ENCODE peak calls at places on chromosomes 11 and 22, in nine cellular contexts. One of them, this sample, is unnamed.

GRCh38 chr22:24441406-24442351 is 14.3 kb downstream of the ADORA2A start:
- DNase-seq in transverse colon: no peak
- DNase-seq in NCI-H1092: no peak
- DNase-seq in type B pancreatic cell: no peak
- DNase-seq in ELR: no peak
- DNase-seq in EL: peak
- DNase-seq in choroid plexus epithelial cell: no peak
- DNase-seq in spleen: no peak
- DNase-seq in H4: no peak
- DNase-seq in this sample: no peak

GRCh38 chr22:38317237-38317994 is at the start of gene CSNK1E:
- DNase-seq in type B pancreatic cell: peak
- DNase-seq in choroid plexus epithelial cell: peak
- DNase-seq in spleen: peak
- DNase-seq in H4: no peak
- DNase-seq in NCI-H1092: peak
- DNase-seq in EL: peak
- DNase-seq in ELR: peak
- DNase-seq in transverse colon: peak
- DNase-seq in this sample: peak

GRCh38 chr11:10493041-10493663 is 38.1 kb downstream of the AMPD3 start:
- DNase-seq in H4: no peak
- DNase-seq in spleen: no peak
- DNase-seq in type B pancreatic cell: peak
- DNase-seq in ELR: no peak
- DNase-seq in NCI-H1092: no peak
- DNase-seq in EL: no peak
- DNase-seq in choroid plexus epithelial cell: no peak
- DNase-seq in transverse colon: no peak
- DNase-seq in this sample: no peak

GRCh38 chr22:24418786-24419479 is 8.5 kb upstream of the ADORA2A start:
- DNase-seq in spleen: no peak
- DNase-seq in EL: no peak
- DNase-seq in type B pancreatic cell: no peak
- DNase-seq in H4: no peak
- DNase-seq in transverse colon: no peak
- DNase-seq in ELR: no peak
- DNase-seq in choroid plexus epithelial cell: no peak
- DNase-seq in NCI-H1092: peak
- DNase-seq in this sample: no peak

GRCh38 chr11:131408011-131408640 is 37.7 kb downstream of the NTM start:
- DNase-seq in NCI-H1092: no peak
- DNase-seq in H4: peak
- DNase-seq in choroid plexus epithelial cell: peak
- DNase-seq in transverse colon: no peak
- DNase-seq in type B pancreatic cell: no peak
- DNase-seq in EL: peak
- DNase-seq in ELR: peak
- DNase-seq in spleen: no peak
- DNase-seq in this sample: peak

GRCh38 chr11:62552465-62552782 is 5.8 kb upstream of the AHNAK start:
- DNase-seq in spleen: no peak
- DNase-seq in NCI-H1092: no peak
- DNase-seq in transverse colon: no peak
- DNase-seq in EL: peak
- DNase-seq in type B pancreatic cell: no peak
- DNase-seq in choroid plexus epithelial cell: no peak
- DNase-seq in ELR: peak
- DNase-seq in H4: no peak
- DNase-seq in this sample: peak

GRCh38 chr22:22770881-22771280 is 116.7 kb upstream of the IGLL5 start:
- DNase-seq in ELR: no peak
- DNase-seq in EL: no peak
- DNase-seq in H4: no peak
- DNase-seq in NCI-H1092: no peak
- DNase-seq in transverse colon: no peak
- DNase-seq in type B pancreatic cell: peak
- DNase-seq in spleen: no peak
- DNase-seq in choroid plexus epithelial cell: no peak
- DNase-seq in this sample: no peak

GRCh38 chr22:20396639-20397038 is 2.7 kb downstream of the ZNF74 start:
- DNase-seq in ELR: no peak
- DNase-seq in H4: no peak
- DNase-seq in type B pancreatic cell: no peak
- DNase-seq in spleen: no peak
- DNase-seq in choroid plexus epithelial cell: peak
- DNase-seq in EL: no peak
- DNase-seq in transverse colon: no peak
- DNase-seq in NCI-H1092: no peak
- DNase-seq in this sample: peak

GRCh38 chr11:77250881-77251640 is 50.4 kb downstream of the GDPD4 start:
- DNase-seq in ELR: peak
- DNase-seq in type B pancreatic cell: no peak
- DNase-seq in EL: peak
- DNase-seq in transverse colon: no peak
- DNase-seq in NCI-H1092: no peak
- DNase-seq in spleen: no peak
- DNase-seq in H4: peak
- DNase-seq in choroid plexus epithelial cell: peak
- DNase-seq in this sample: peak

GRCh38 chr11:116948375-116948774 is 111.0 kb upstream of the APOA1 start:
- DNase-seq in H4: peak
- DNase-seq in NCI-H1092: no peak
- DNase-seq in spleen: no peak
- DNase-seq in transverse colon: peak
- DNase-seq in ELR: peak
- DNase-seq in choroid plexus epithelial cell: peak
- DNase-seq in type B pancreatic cell: no peak
- DNase-seq in EL: peak
- DNase-seq in this sample: peak

GRCh38 chr11:10623797-10624761 is 55.6 kb upstream of the LYVE1 start:
- DNase-seq in transverse colon: peak
- DNase-seq in H4: no peak
- DNase-seq in ELR: peak
- DNase-seq in choroid plexus epithelial cell: peak
- DNase-seq in EL: peak
- DNase-seq in type B pancreatic cell: no peak
- DNase-seq in NCI-H1092: peak
- DNase-seq in spleen: peak
- DNase-seq in this sample: peak

GRCh38 chr11:15845261-15845660 is 511.1 kb downstream of the SOX6 start:
- DNase-seq in H4: no peak
- DNase-seq in EL: no peak
- DNase-seq in ELR: no peak
- DNase-seq in type B pancreatic cell: no peak
- DNase-seq in NCI-H1092: peak
- DNase-seq in spleen: no peak
- DNase-seq in choroid plexus epithelial cell: no peak
- DNase-seq in transverse colon: no peak
- DNase-seq in this sample: no peak

GRCh38 chr22:28254396-28254795 is 335.3 kb upstream of the PITPNB start:
- DNase-seq in transverse colon: no peak
- DNase-seq in EL: no peak
- DNase-seq in NCI-H1092: no peak
- DNase-seq in type B pancreatic cell: no peak
- DNase-seq in choroid plexus epithelial cell: no peak
- DNase-seq in spleen: no peak
- DNase-seq in H4: no peak
- DNase-seq in ELR: no peak
- DNase-seq in this sample: peak

GRCh38 chr22:46929046-46929688 is 166.7 kb downstream of the TBC1D22A start:
- DNase-seq in EL: no peak
- DNase-seq in spleen: no peak
- DNase-seq in H4: peak
- DNase-seq in NCI-H1092: no peak
- DNase-seq in ELR: no peak
- DNase-seq in choroid plexus epithelial cell: no peak
- DNase-seq in transverse colon: no peak
- DNase-seq in type B pancreatic cell: no peak
- DNase-seq in this sample: no peak

GRCh38 chr11:5631426-5631825 is 6.6 kb downstream of the TRIM34 start:
- DNase-seq in choroid plexus epithelial cell: no peak
- DNase-seq in type B pancreatic cell: no peak
- DNase-seq in transverse colon: no peak
- DNase-seq in NCI-H1092: no peak
- DNase-seq in EL: no peak
- DNase-seq in H4: no peak
- DNase-seq in spleen: no peak
- DNase-seq in ELR: no peak
- DNase-seq in this sample: no peak

GRCh38 chr11:45847908-45848316 is 637 bp downstream of the CRY2 start:
- DNase-seq in transverse colon: peak
- DNase-seq in choroid plexus epithelial cell: peak
- DNase-seq in ELR: peak
- DNase-seq in type B pancreatic cell: no peak
- DNase-seq in NCI-H1092: peak
- DNase-seq in EL: peak
- DNase-seq in spleen: peak
- DNase-seq in H4: no peak
- DNase-seq in this sample: peak

GRCh38 chr11:127223026-127223425 is 222.5 kb upstream of the KIRREL3 start:
- DNase-seq in transverse colon: no peak
- DNase-seq in choroid plexus epithelial cell: no peak
- DNase-seq in ELR: no peak
- DNase-seq in EL: no peak
- DNase-seq in spleen: no peak
- DNase-seq in H4: no peak
- DNase-seq in NCI-H1092: no peak
- DNase-seq in type B pancreatic cell: no peak
- DNase-seq in this sample: no peak

GRCh38 chr22:45552580-45553332 is 50.1 kb downstream of the FBLN1 start:
- DNase-seq in H4: peak
- DNase-seq in NCI-H1092: no peak
- DNase-seq in ELR: peak
- DNase-seq in choroid plexus epithelial cell: peak
- DNase-seq in type B pancreatic cell: no peak
- DNase-seq in EL: peak
- DNase-seq in spleen: no peak
- DNase-seq in transverse colon: peak
- DNase-seq in this sample: peak

GRCh38 chr11:119782673-119783072 is 53.7 kb upstream of the NECTIN1 start:
- DNase-seq in NCI-H1092: no peak
- DNase-seq in transverse colon: no peak
- DNase-seq in type B pancreatic cell: no peak
- DNase-seq in ELR: no peak
- DNase-seq in EL: no peak
- DNase-seq in H4: no peak
- DNase-seq in spleen: peak
- DNase-seq in choroid plexus epithelial cell: peak
- DNase-seq in this sample: peak

GRCh38 chr11:19714387-19715363 is 2.0 kb downstream of the NAV2 start:
- DNase-seq in ELR: peak
- DNase-seq in choroid plexus epithelial cell: peak
- DNase-seq in EL: peak
- DNase-seq in NCI-H1092: peak
- DNase-seq in transverse colon: no peak
- DNase-seq in type B pancreatic cell: no peak
- DNase-seq in spleen: no peak
- DNase-seq in H4: peak
- DNase-seq in this sample: peak

GRCh38 chr11:94791216-94791889 is 23.2 kb downstream of the AMOTL1 start:
- DNase-seq in ELR: no peak
- DNase-seq in H4: no peak
- DNase-seq in spleen: no peak
- DNase-seq in transverse colon: no peak
- DNase-seq in EL: no peak
- DNase-seq in choroid plexus epithelial cell: peak
- DNase-seq in type B pancreatic cell: no peak
- DNase-seq in NCI-H1092: no peak
- DNase-seq in this sample: peak

GRCh38 chr11:34040571-34040970 is 11.0 kb upstream of the CAPRIN1 start:
- DNase-seq in EL: no peak
- DNase-seq in transverse colon: no peak
- DNase-seq in spleen: no peak
- DNase-seq in NCI-H1092: no peak
- DNase-seq in choroid plexus epithelial cell: no peak
- DNase-seq in ELR: no peak
- DNase-seq in type B pancreatic cell: no peak
- DNase-seq in H4: no peak
- DNase-seq in this sample: no peak

GRCh38 chr22:25002241-25002985 is 49.9 kb downstream of the KIAA1671 start:
- DNase-seq in type B pancreatic cell: no peak
- DNase-seq in ELR: no peak
- DNase-seq in NCI-H1092: no peak
- DNase-seq in transverse colon: no peak
- DNase-seq in EL: no peak
- DNase-seq in H4: no peak
- DNase-seq in spleen: no peak
- DNase-seq in choroid plexus epithelial cell: no peak
- DNase-seq in this sample: no peak

GRCh38 chr22:32066820-32067219 is 23.8 kb downstream of the SLC5A1 start:
- DNase-seq in spleen: no peak
- DNase-seq in H4: no peak
- DNase-seq in transverse colon: no peak
- DNase-seq in type B pancreatic cell: no peak
- DNase-seq in EL: no peak
- DNase-seq in choroid plexus epithelial cell: no peak
- DNase-seq in ELR: no peak
- DNase-seq in NCI-H1092: no peak
- DNase-seq in this sample: no peak

GRCh38 chr11:121104223-121104831 is 3.3 kb downstream of the TECTA start:
- DNase-seq in EL: no peak
- DNase-seq in choroid plexus epithelial cell: no peak
- DNase-seq in spleen: no peak
- DNase-seq in H4: no peak
- DNase-seq in transverse colon: no peak
- DNase-seq in type B pancreatic cell: no peak
- DNase-seq in ELR: peak
- DNase-seq in NCI-H1092: no peak
- DNase-seq in this sample: no peak

GRCh38 chr22:47275479-47276218 is 513.2 kb downstream of the TBC1D22A start:
- DNase-seq in choroid plexus epithelial cell: peak
- DNase-seq in spleen: no peak
- DNase-seq in EL: no peak
- DNase-seq in NCI-H1092: no peak
- DNase-seq in ELR: no peak
- DNase-seq in transverse colon: no peak
- DNase-seq in type B pancreatic cell: no peak
- DNase-seq in H4: peak
- DNase-seq in this sample: no peak

GRCh38 chr11:100837294-100837693 is 150.2 kb downstream of the ARHGAP42 start:
- DNase-seq in choroid plexus epithelial cell: no peak
- DNase-seq in spleen: no peak
- DNase-seq in type B pancreatic cell: no peak
- DNase-seq in ELR: no peak
- DNase-seq in NCI-H1092: no peak
- DNase-seq in EL: no peak
- DNase-seq in transverse colon: no peak
- DNase-seq in H4: no peak
- DNase-seq in this sample: no peak

GRCh38 chr22:27474112-27474571 is 327.4 kb downstream of the MN1 start:
- DNase-seq in choroid plexus epithelial cell: peak
- DNase-seq in type B pancreatic cell: no peak
- DNase-seq in ELR: no peak
- DNase-seq in H4: no peak
- DNase-seq in EL: no peak
- DNase-seq in NCI-H1092: no peak
- DNase-seq in spleen: no peak
- DNase-seq in transverse colon: no peak
- DNase-seq in this sample: peak

GRCh38 chr11:48073031-48073861 is 92.9 kb downstream of the PTPRJ start:
- DNase-seq in ELR: no peak
- DNase-seq in NCI-H1092: no peak
- DNase-seq in H4: no peak
- DNase-seq in spleen: no peak
- DNase-seq in choroid plexus epithelial cell: no peak
- DNase-seq in type B pancreatic cell: no peak
- DNase-seq in EL: no peak
- DNase-seq in transverse colon: no peak
- DNase-seq in this sample: no peak

GRCh38 chr11:69372589-69373250 is 78.8 kb downstream of the MYEOV start:
- DNase-seq in ELR: no peak
- DNase-seq in choroid plexus epithelial cell: no peak
- DNase-seq in EL: no peak
- DNase-seq in spleen: peak
- DNase-seq in NCI-H1092: no peak
- DNase-seq in H4: no peak
- DNase-seq in type B pancreatic cell: no peak
- DNase-seq in transverse colon: peak
- DNase-seq in this sample: no peak

GRCh38 chr11:117625237-117625636 is 171.8 kb downstream of the DSCAML1 start:
- DNase-seq in NCI-H1092: no peak
- DNase-seq in spleen: no peak
- DNase-seq in type B pancreatic cell: no peak
- DNase-seq in ELR: no peak
- DNase-seq in transverse colon: no peak
- DNase-seq in H4: no peak
- DNase-seq in choroid plexus epithelial cell: no peak
- DNase-seq in EL: no peak
- DNase-seq in this sample: no peak

This sample was measured in GM23248.